ENCODE peak calls at places on chromosome 10, in six cellular contexts. O is neuronal stem cell, L is NT2/D1, C is SK-N-SH, B is kidney epithelial cell, E is GM23338. D is an unnamed sample. For H3K27me3 and H3K36me3, the result is how much of the 10 kb centered on the place peaks cover.

GRCh38 chr10:37566336-37566735 is 291.1 kb downstream of the ZNF248 start:
- DNase-seq in O (no peak), L (no peak), C (no peak), B (no peak), E (no peak), D (no peak)

GRCh38 chr10:114674321-114674720 is 16.2 kb upstream of the ABLIM1 start:
- DNase-seq in O (no peak), L (no peak), C (no peak), B (no peak), E (no peak), D (no peak)

GRCh38 chr10:110429301-110429700 is 68.4 kb upstream of the DUSP5 start:
- DNase-seq in O (no peak), L (no peak), C (no peak), B (no peak), E (no peak), D (no peak)

GRCh38 chr10:71086439-71087080 is 125.8 kb upstream of the UNC5B start:
- DNase-seq in O (no peak), L (no peak), C (no peak), B (no peak), E (no peak), D (no peak)

GRCh38 chr10:69220041-69220451 is at the start of gene HKDC1:
- DNase-seq in O (no peak), L (no peak), C (no peak), B (peak), E (no peak), D (no peak)

GRCh38 chr10:102230861-102231356 is 4.8 kb downstream of the ELOVL3 start:
- DNase-seq in O (no peak), L (no peak), C (peak), B (no peak), E (peak), D (peak)

GRCh38 chr10:93126484-93127052 is 52.9 kb downstream of the CYP26A1 start:
- DNase-seq in O (no peak), L (peak), C (no peak), B (no peak), E (peak), D (peak)

GRCh38 chr10:124450010-124450782 is at the start of gene NKX1-2:
- DNase-seq in O (peak), L (no peak), C (peak), B (no peak), E (peak), D (peak)

GRCh38 chr10:13526952-13527863 is 1.6 kb downstream of the BEND7 start:
- DNase-seq in O (no peak), L (no peak), C (no peak), B (peak), E (peak), D (no peak)

GRCh38 chr10:9331583-9332008 is 1277.1 kb downstream of the GATA3 start:
- DNase-seq in O (peak), L (peak), C (peak), B (no peak), E (peak), D (peak)

GRCh38 chr10:127040756-127041155 is 135.5 kb downstream of the DOCK1 start:
- DNase-seq in O (no peak), L (no peak), C (no peak), B (no peak), E (no peak), D (no peak)

GRCh38 chr10:100896876-100897461 is 15.8 kb upstream of the SLF2 start:
- DNase-seq in O (no peak), L (no peak), C (no peak), B (no peak), E (no peak), D (no peak)

GRCh38 chr10:24826022-24826421 is 102.3 kb upstream of the ARHGAP21 start:
- DNase-seq in O (no peak), L (no peak), C (no peak), B (peak), E (no peak), D (no peak)

GRCh38 chr10:29860159-29860558 is 199.2 kb downstream of the JCAD start:
- DNase-seq in O (no peak), L (no peak), C (no peak), B (no peak), E (no peak), D (no peak)

GRCh38 chr10:56551037-56551436 is 190.0 kb upstream of the ZWINT start:
- DNase-seq in O (no peak), L (no peak), C (no peak), B (no peak), E (no peak), D (no peak)

GRCh38 chr10:100827819-100828743 is 82.7 kb downstream of the PAX2 start:
- DNase-seq in O (peak), L (no peak), C (peak), B (no peak), E (peak), D (peak)

GRCh38 chr10:121854809-121855445 is 72.9 kb downstream of the ATE1 start:
- DNase-seq in O (no peak), L (no peak), C (no peak), B (no peak), E (peak), D (no peak)

GRCh38 chr10:71598673-71599072 is 120.9 kb downstream of the C10orf105 start:
- DNase-seq in O (no peak), L (no peak), C (no peak), B (no peak), E (no peak), D (no peak)

GRCh38 chr10:32308027-32308603 is 38.8 kb downstream of the EPC1 start:
- DNase-seq in O (no peak), L (no peak), C (no peak), B (no peak), E (no peak), D (no peak)

GRCh38 chr10:91347529-91347928 is 62.6 kb upstream of the HECTD2 start:
- DNase-seq in O (no peak), L (no peak), C (no peak), B (no peak), E (no peak), D (no peak)

DNA sequence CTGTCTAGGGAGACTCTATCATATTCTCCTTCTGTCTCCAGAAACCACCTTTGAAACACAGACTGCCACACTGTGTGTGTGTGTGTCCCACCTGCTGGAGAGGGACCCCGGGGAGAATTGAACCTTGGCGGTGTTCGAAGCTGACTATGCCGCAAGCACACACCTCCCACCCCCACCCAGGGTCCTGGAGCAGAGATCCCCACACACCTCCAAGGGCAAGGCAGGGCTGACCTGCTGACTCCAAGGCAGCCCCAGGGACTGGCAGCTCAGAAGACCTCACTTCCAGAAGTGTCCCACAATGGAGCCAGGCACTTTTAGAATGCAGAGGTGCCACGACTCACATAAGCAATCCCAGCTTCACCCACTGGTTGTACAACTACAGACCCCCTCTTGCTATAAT is 13.1 kb downstream of the DRGX start:
- DNase-seq in O (no peak), L (no peak), C (no peak), B (no peak), E (no peak), D (no peak)
- H3K27me3 ChIP-seq in O (under half), L (under half), C (under half), B (under half), E (under half), D (under half)

DNA sequence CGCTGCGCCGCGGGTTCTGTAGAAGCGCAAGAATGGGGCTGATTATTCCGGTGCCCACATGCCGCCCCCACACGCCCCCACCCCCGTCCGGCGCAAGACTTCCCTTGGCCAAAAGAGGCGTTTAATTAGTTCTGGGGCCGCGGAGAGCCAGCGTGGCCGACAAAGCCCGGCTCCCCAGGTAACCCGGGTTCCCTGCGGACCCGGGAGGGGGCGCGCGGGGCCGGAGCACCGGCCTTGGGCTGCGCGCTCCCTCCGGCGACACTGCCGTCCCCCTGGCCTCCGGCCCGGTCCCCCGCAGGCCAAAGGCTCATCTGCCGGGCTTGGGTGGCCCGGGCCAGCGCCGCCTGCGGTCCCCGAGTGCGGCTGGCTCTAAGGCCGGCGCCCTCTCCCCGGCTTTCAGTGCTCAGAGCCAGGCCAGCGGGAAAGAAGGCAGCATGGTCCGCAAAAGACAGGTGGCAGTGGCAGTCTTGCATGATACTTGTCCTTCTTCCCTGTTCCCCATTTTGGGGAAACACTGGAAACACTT is 18.5 kb upstream of the PTF1A start:
- DNase-seq in O (no peak), L (no peak), C (peak), B (no peak), E (peak), D (peak)
- H3K4me3 ChIP-seq in O (peak), L (peak), C (no peak), B (no peak), E (peak), D (peak)

DNA sequence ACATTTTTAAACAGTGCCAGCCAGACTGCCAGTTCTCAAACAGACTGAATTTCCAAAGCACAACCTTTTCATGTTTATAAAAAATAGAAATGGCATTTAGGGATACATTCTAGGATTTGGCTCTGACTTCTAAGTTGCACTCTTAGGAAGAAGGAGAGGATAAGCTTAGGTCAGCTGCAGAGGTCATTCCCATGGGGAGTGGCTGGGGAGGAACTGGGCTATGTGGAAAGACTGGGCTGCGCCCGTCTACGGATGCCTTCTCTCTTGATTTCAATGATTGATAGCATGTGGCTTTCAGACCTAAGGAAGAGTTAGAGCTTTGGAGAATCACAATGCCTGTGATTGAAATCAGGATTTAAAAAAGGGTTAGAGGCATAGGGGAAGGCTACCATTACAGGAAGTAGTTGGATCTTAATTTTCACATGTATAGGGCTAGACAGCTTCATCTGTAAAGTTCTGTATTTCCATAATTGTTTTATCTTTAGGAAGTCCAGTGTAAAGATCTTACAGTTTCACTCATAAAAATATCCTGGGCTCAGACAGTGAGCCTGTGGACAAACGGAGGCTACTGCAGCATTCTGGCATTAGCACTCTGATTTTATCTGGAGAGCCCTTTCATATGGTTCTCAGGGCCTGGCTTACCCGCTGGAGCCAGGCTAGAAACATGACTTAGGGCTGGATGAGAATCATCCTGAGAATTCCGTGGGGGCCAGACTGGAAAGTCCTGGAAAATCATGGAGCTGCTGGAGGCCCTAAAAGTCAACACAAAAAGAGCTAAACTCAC is 29.5 kb downstream of the NUDT5 start:
- DNase-seq in O (no peak), L (no peak), C (peak), B (no peak), E (no peak), D (no peak)
- H3K36me3 ChIP-seq in O (under half), L (half or more), C (half or more), B (under half), E (under half), D (under half)

DNA sequence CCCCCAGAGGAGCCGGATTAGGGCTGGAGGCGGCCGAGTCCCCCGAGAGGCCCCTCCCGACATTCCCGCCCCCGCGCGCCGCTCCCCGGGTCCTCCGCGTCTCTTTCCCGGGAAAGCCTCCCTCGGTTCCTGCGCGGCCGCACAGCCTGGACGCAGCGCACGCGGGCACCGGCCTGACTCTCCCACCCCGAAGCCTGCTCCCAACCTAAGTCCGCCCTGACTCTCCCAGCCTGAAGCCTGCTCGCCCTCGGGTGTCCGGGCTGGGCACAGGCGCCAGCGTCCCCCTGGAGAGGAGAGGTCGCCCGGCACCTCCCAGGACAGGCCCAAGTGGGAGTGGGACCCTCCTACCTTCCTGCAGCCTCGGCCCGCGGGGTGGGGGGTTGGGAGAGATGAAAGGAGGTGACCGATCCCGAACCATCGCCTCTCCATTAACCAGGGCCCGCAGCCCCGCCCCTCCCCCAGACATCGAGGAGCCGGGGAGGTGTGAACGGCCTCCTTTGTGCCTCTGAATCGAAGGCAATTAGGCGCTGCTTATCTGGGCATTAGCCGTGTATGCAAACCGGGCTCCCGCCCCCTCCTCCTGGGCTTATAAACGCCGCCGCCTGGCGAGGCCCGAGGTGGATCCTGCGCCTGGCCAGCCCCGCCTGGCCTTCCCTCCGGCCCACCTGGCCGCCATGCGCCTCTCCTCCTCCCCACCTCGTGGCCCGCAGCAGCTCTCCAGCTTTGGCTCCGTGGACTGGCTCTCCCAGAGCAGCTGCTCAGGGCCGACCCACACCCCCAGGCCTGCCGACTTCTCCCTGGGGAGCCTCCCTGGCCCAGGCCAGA is at the start of gene VENTX:
- DNase-seq in O (no peak), L (peak), C (no peak), B (no peak), E (peak), D (peak)
- H3K27me3 ChIP-seq in O (half or more), L (half or more), C (half or more), B (half or more), E (half or more), D (under half)

GRCh38 chr10:117167346-117168134 is 29.5 kb upstream of the VAX1 start:
- DNase-seq in O (no peak), L (no peak), C (no peak), B (no peak), E (no peak), D (peak)
- H3K4me3 ChIP-seq in O (peak), L (peak), C (peak), B (peak), E (peak), D (peak)

GRCh38 chr10:73413108-73413527 is 740 bp downstream of the ANXA7 start:
- DNase-seq in O (no peak), L (no peak), C (peak), B (no peak), E (peak), D (peak)
- H3K36me3 ChIP-seq in O (under half), L (under half), C (under half), B (under half), E (under half), D (under half)

GRCh38 chr10:113618338-113618737 is 45.5 kb downstream of the NRAP start:
- DNase-seq in O (no peak), L (no peak), C (no peak), B (no peak), E (no peak), D (no peak)
- H3K27me3 ChIP-seq in O (under half), L (under half), C (under half), B (under half), E (under half), D (under half)

GRCh38 chr10:21278491-21279216 is 246.8 kb downstream of the SKIDA1 start:
- DNase-seq in O (peak), L (peak), C (peak), B (peak), E (peak), D (peak)

GRCh38 chr10:21273400-21273968 is 252.0 kb downstream of the SKIDA1 start:
- DNase-seq in O (no peak), L (no peak), C (no peak), B (no peak), E (no peak), D (no peak)

GRCh38 chr10:21270976-21271375 is 254.5 kb downstream of the SKIDA1 start:
- DNase-seq in O (no peak), L (no peak), C (no peak), B (no peak), E (no peak), D (no peak)

DNA sequence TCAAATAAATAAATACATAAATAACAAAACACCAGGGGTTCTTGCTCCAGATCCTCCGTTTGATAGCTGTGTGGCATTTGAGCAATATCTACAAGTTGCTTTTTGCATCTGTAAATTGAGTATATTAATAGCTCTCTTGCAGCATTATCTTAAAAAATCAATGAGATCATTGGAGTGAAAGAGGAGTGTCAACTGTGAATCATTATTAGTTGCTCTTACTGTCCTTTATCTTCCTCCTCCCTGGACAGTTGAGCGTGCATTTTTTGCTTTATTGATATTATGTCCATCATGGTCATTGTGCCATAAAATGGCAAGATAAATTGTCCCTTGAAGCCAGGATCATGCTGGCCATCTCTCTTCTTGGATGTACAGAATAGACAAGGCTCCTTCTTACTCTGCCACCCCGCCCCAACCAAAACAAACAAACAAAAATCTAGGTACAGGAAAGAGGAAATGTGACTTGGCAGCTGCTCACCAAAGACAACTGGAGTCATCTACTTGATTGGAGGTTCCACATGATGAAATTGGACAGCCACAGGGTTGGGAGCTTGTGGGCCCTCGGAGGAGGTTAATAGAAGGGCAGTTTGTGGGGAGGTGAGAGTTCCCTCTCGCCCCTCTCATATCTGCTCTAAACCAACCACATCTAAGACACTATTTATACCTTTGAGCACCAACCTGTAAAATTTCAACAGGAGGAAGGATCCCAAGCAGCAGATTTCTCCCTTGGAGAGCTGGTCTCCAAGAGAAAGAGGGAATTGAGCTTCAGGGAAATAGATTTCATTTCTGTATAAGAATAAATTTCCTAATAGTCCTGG is 252.7 kb downstream of the SKIDA1 start:
- DNase-seq in O (no peak), L (no peak), C (no peak), B (no peak), E (no peak), D (no peak)
- H3K4me3 ChIP-seq in O (no peak), L (no peak), C (no peak), B (no peak), E (no peak), D (no peak)

GRCh38 chr10:11253397-11254002 is 235.8 kb downstream of the CELF2 start:
- DNase-seq in O (no peak), L (no peak), C (no peak), B (no peak), E (no peak), D (no peak)
- H3K36me3 ChIP-seq in O (under half), L (under half), C (under half), B (under half), E (under half), D (under half)

GRCh38 chr10:51743146-51743545 is 43.8 kb upstream of the CSTF2T start:
- DNase-seq in O (no peak), L (no peak), C (no peak), B (no peak), E (peak), D (no peak)

GRCh38 chr10:51748959-51749358 is 49.6 kb upstream of the CSTF2T start:
- DNase-seq in O (no peak), L (no peak), C (no peak), B (no peak), E (no peak), D (no peak)

GRCh38 chr10:51747211-51747610 is 47.8 kb upstream of the CSTF2T start:
- DNase-seq in O (no peak), L (no peak), C (no peak), B (no peak), E (no peak), D (no peak)

DNA sequence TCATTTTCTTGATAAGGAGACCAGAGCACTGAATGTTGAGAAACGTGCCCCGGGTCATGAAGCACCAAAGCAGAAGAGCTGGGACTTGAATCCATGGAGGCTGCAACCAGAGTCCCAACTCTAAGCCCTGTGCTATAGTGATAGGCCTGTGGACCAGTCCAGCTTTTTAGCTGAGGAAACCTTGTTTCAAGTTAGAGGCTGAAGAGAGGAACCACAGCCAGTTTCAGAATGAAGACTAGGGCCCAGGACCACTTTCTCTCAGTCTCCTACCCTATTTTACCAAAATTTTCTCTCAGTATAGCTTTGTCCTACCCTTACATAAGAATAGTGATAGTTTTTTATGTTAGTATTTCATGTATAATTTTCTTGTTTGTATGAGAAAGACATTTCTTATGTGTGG is 44.8 kb upstream of the CSTF2T start:
- DNase-seq in O (no peak), L (no peak), C (no peak), B (no peak), E (no peak), D (no peak)
- H3K27me3 ChIP-seq in O (under half), L (under half), C (under half), B (under half), E (under half), D (under half)